ENCODE peak calls at places on chromosomes 1 and 21, in nine cellular contexts. G, Q, Y, T, F, L, D, S and I are unnamed samples.

GRCh38 chr1:222794656-222795474 is 20.0 kb upstream of the DISP1 start:
- DNase-seq in G (no peak), Q (no peak), Y (no peak), T (no peak), F (no peak), L (no peak), D (peak; percentile 57), S (no peak), I (no peak)

GRCh38 chr1:161200421-161200991 is 1.7 kb upstream of the ADAMTS4 start:
- DNase-seq in G (no peak), Q (no peak), Y (peak; percentile 31), T (no peak), F (no peak), L (no peak), D (no peak), S (peak; percentile 47), I (no peak)

GRCh38 chr1:40592107-40592773 is 60.8 kb downstream of the ZNF684 start:
- DNase-seq in G (no peak), Q (no peak), Y (peak; percentile 48), T (no peak), F (no peak), L (peak; percentile 63), D (no peak), S (no peak), I (no peak)

GRCh38 chr21:28336299-28336698 is 656.4 kb downstream of the LTN1 start:
- DNase-seq in G (no peak), Q (no peak), Y (peak; percentile 92), T (no peak), F (no peak), L (peak; percentile 43), D (no peak), S (no peak), I (no peak)

GRCh38 chr1:72283204-72284083 is 1.1 kb upstream of the NEGR1 start:
- DNase-seq in G (no peak), Q (peak; percentile 80), Y (peak; percentile 82), T (peak; percentile 54), F (peak; percentile 79), L (no peak), D (peak; percentile 94), S (peak; percentile 88), I (peak; percentile 82)

GRCh38 chr1:182189535-182190066 is 128.1 kb upstream of the ZNF648 start:
- DNase-seq in G (no peak), Q (no peak), Y (no peak), T (no peak), F (no peak), L (no peak), D (no peak), S (no peak), I (no peak)

GRCh38 chr21:44420416-44421205 is 34.7 kb upstream of the LRRC3 start:
- DNase-seq in G (no peak), Q (no peak), Y (no peak), T (peak; percentile 28), F (peak; percentile 6), L (no peak), D (no peak), S (peak; percentile 40), I (peak; percentile 41)

GRCh38 chr1:34412597-34413392 is 236.1 kb downstream of the C1orf94 start:
- DNase-seq in G (no peak), Q (no peak), Y (no peak), T (no peak), F (no peak), L (no peak), D (no peak), S (no peak), I (peak; percentile 7)

GRCh38 chr21:32705901-32706300 is 21.9 kb downstream of the SYNJ1 start:
- DNase-seq in G (no peak), Q (no peak), Y (no peak), T (no peak), F (no peak), L (no peak), D (no peak), S (no peak), I (no peak)

GRCh38 chr21:32698286-32698685 is 29.5 kb downstream of the SYNJ1 start:
- DNase-seq in G (no peak), Q (no peak), Y (no peak), T (no peak), F (no peak), L (no peak), D (no peak), S (no peak), I (no peak)

GRCh38 chr21:32698971-32699693 is 28.7 kb downstream of the SYNJ1 start:
- DNase-seq in G (no peak), Q (no peak), Y (peak; percentile 18), T (no peak), F (no peak), L (no peak), D (no peak), S (no peak), I (no peak)

GRCh38 chr21:32705139-32705538 is 22.7 kb downstream of the SYNJ1 start:
- DNase-seq in G (no peak), Q (no peak), Y (peak; percentile 28), T (no peak), F (no peak), L (no peak), D (no peak), S (no peak), I (no peak)

GRCh38 chr21:32702702-32703101 is 25.1 kb downstream of the SYNJ1 start:
- DNase-seq in G (no peak), Q (no peak), Y (peak; percentile 63), T (no peak), F (no peak), L (no peak), D (no peak), S (no peak), I (no peak)
- H3K4me3 ChIP-seq in G (no peak overlapping the region), Q (no peak overlapping the region), Y (no peak overlapping the region), T (no peak overlapping the region), F (no peak overlapping the region), L (no peak overlapping the region), D (no peak overlapping the region), S (no peak overlapping the region), I (no peak overlapping the region)

DNA sequence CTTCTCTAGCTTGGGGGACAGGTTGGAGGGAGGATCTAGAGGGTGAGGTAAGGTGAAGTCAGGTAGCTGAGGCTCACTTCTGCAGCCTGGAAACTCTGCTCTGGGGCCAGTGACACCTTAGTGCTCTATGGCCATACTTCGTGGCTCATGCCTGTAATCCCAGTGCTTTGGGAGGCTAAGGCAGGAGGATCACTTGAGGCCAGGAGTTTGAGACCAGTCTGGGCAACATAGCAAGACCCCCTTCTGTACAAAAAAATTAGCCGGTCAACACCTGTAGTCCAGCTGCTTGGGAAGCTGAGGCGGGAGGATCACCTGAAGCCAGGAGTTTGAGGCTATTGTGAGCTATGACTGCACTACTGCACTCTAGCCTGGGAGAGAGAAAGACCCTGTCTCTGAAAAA is 5.8 kb downstream of the LMNA start:
- DNase-seq in G (no peak), Q (no peak), Y (no peak), T (no peak), F (no peak), L (no peak), D (no peak), S (no peak), I (no peak)
- H3K4me3 ChIP-seq in G (peak overlapping the region; percentile 35), Q (peak overlapping the region; percentile 25), Y (no peak overlapping the region), T (peak overlapping the region; percentile 98), F (peak overlapping the region; percentile 100), L (no peak overlapping the region), D (peak overlapping the region; percentile 13), S (peak overlapping the region; percentile 0), I (peak overlapping the region; percentile 96)

GRCh38 chr1:102798718-102799117 is 309.6 kb downstream of the COL11A1 start:
- DNase-seq in G (no peak), Q (no peak), Y (no peak), T (no peak), F (no peak), L (no peak), D (no peak), S (no peak), I (no peak)

GRCh38 chr1:102790997-102791396 is 317.3 kb downstream of the COL11A1 start:
- DNase-seq in G (no peak), Q (no peak), Y (peak; percentile 13), T (no peak), F (no peak), L (no peak), D (no peak), S (no peak), I (no peak)

GRCh38 chr1:102799496-102799895 is 308.8 kb downstream of the COL11A1 start:
- DNase-seq in G (no peak), Q (no peak), Y (no peak), T (no peak), F (no peak), L (no peak), D (no peak), S (no peak), I (no peak)

DNA sequence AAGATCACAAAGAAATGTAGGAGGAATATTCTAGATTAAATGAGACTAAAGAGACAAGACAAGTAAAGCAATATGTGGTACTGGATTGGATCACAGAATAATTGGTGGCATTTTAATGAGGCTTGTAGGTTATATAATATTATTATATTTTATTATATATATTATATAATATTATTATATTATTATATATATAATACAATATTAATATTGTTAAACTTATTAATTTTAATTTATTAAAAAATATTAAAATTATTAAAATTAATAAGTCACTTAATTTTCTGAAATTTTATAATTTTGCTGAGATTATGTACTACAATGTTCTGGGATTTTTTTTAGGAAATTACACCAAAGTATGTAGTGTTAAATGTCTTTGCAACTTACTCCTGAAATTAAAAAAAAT is 311.9 kb downstream of the COL11A1 start:
- DNase-seq in G (no peak), Q (no peak), Y (no peak), T (no peak), F (no peak), L (no peak), D (no peak), S (no peak), I (no peak)
- H3K4me3 ChIP-seq in G (no peak overlapping the region), Q (no peak overlapping the region), Y (no peak overlapping the region), T (no peak overlapping the region), F (no peak overlapping the region), L (no peak overlapping the region), D (no peak overlapping the region), S (no peak overlapping the region), I (no peak overlapping the region)

GRCh38 chr1:115829023-115829674 is 11.8 kb downstream of the NHLH2 start:
- DNase-seq in G (no peak), Q (peak; percentile 52), Y (peak; percentile 87), T (no peak), F (no peak), L (no peak), D (no peak), S (no peak), I (no peak)

GRCh38 chr1:115827452-115827851 is 13.5 kb downstream of the NHLH2 start:
- DNase-seq in G (no peak), Q (no peak), Y (no peak), T (no peak), F (no peak), L (no peak), D (no peak), S (no peak), I (no peak)

GRCh38 chr1:115829947-115830346 is 11.0 kb downstream of the NHLH2 start:
- DNase-seq in G (no peak), Q (no peak), Y (no peak), T (no peak), F (no peak), L (no peak), D (no peak), S (no peak), I (no peak)

GRCh38 chr1:115826642-115827041 is 14.3 kb downstream of the NHLH2 start:
- DNase-seq in G (no peak), Q (no peak), Y (no peak), T (no peak), F (no peak), L (no peak), D (no peak), S (no peak), I (no peak)

GRCh38 chr1:115828101-115829022 is 12.6 kb downstream of the NHLH2 start:
- DNase-seq in G (no peak), Q (peak; percentile 52), Y (peak; percentile 57), T (no peak), F (no peak), L (no peak), D (peak; percentile 72), S (peak; percentile 74), I (no peak)
- H3K4me3 ChIP-seq in G (no peak overlapping the region), Q (peak overlapping the region; percentile 54), Y (peak overlapping the region; percentile 21), T (peak overlapping the region; percentile 34), F (peak overlapping the region; percentile 70), L (no peak overlapping the region), D (peak overlapping the region; percentile 37), S (peak overlapping the region; percentile 33), I (peak overlapping the region; percentile 69)